ENCODE peak calls at places on chromosomes 16 and 17, in nine cellular contexts. H is mucosa of gallbladder; Y is body of pancreas; B is NCI-H774; S is effector memory CD4-positive, alpha-beta T cell; V is central memory CD4-positive, alpha-beta T cell; F is amniotic stem cell; J is NCI-H187; D is GF-D8. Z is an unnamed sample.

GRCh38 chr16:52068447-52069074 is 478.4 kb downstream of the TOX3 start:
- DNase-seq in H (peak; percentile 38), V (no peak), Y (peak; percentile 54), B (peak; percentile 76), S (no peak), D (no peak), F (no peak), J (no peak), Z (no peak)

GRCh38 chr16:4391635-4392381 is 20.2 kb downstream of the VASN start:
- DNase-seq in F (no peak), S (no peak), Y (peak; percentile 7), H (no peak), J (no peak), V (no peak), B (no peak), D (no peak), Z (no peak)

GRCh38 chr17:35312790-35313711 is 60.4 kb downstream of the SLFN11 start:
- DNase-seq in D (peak; percentile 13), H (peak; percentile 64), Y (peak; percentile 55), B (peak; percentile 47), V (peak; percentile 92), F (peak; percentile 20), S (peak; percentile 83), J (peak; percentile 7), Z (peak; percentile 50)

GRCh38 chr16:51465026-51465425 is 314.0 kb upstream of the SALL1 start:
- DNase-seq in B (no peak), D (no peak), V (no peak), Y (no peak), S (no peak), J (no peak), H (no peak), F (no peak), Z (no peak)

GRCh38 chr16:66618588-66618987 is 14.1 kb downstream of the CMTM3 start:
- DNase-seq in F (peak; percentile 80), V (no peak), B (no peak), H (no peak), J (no peak), D (no peak), Y (no peak), S (no peak), Z (peak; percentile 20)

GRCh38 chr16:54318941-54319340 is 32.4 kb upstream of the IRX3 start:
- DNase-seq in S (no peak), Y (no peak), V (no peak), D (no peak), J (no peak), F (no peak), B (no peak), H (no peak), Z (no peak)

GRCh38 chr16:86074651-86075487 is 175.9 kb downstream of the IRF8 start:
- DNase-seq in V (no peak), J (no peak), H (no peak), F (no peak), D (no peak), B (no peak), S (no peak), Y (peak; percentile 9), Z (no peak)

GRCh38 chr17:59791603-59792457 is 84.4 kb downstream of the VMP1 start:
- DNase-seq in J (no peak), Y (no peak), H (no peak), V (no peak), B (no peak), D (no peak), F (no peak), S (no peak), Z (peak; percentile 82)

GRCh38 chr17:48374650-48375230 is 55.3 kb downstream of the SKAP1 start:
- DNase-seq in H (peak; percentile 34), S (no peak), B (peak; percentile 49), Y (peak; percentile 35), V (peak; percentile 11), F (no peak), J (no peak), D (no peak), Z (no peak)

GRCh38 chr17:80961516-80961915 is 30.1 kb upstream of the CHMP6 start:
- DNase-seq in F (no peak), V (no peak), Y (no peak), D (no peak), J (no peak), B (no peak), S (no peak), H (no peak), Z (no peak)